ENCODE peak calls at places on chromosomes 1 and 21, in nine cellular contexts. H is GM20000, N is choroid plexus epithelial cell, V is WERI-Rb-1, A is GM12865, F is fibroblast of mammary gland, K is neural progenitor cell, C is B cell, D is kidney epithelial cell. U is an unnamed sample.

GRCh38 chr1:3481046-3481445 is 26.6 kb downstream of the ARHGEF16 start:
- DNase-seq in H (no peak), D (no peak), N (no peak), V (no peak), F (no peak), A (no peak), K (no peak), C (no peak), U (no peak)

GRCh38 chr1:161177112-161177935 is at the start of gene B4GALT3:
- DNase-seq in V (peak; percentile 98), F (peak; percentile 78), N (peak; percentile 86), D (no peak), C (peak; percentile 92), H (peak; percentile 94), K (peak; percentile 90), A (peak; percentile 90), U (peak; percentile 98)

GRCh38 chr1:29671446-29671845 is 435.1 kb downstream of the PTPRU start:
- DNase-seq in C (no peak), A (no peak), V (no peak), D (no peak), K (no peak), N (no peak), H (no peak), F (no peak), U (no peak)

GRCh38 chr1:78232630-78233029 is 186.9 kb downstream of the GIPC2 start:
- DNase-seq in C (no peak), V (no peak), D (no peak), N (no peak), K (no peak), H (no peak), F (no peak), A (no peak), U (no peak)

GRCh38 chr1:209655412-209655811 is 3.2 kb upstream of the LAMB3 start:
- DNase-seq in V (no peak), F (no peak), H (no peak), N (no peak), D (no peak), K (no peak), A (no peak), C (no peak), U (no peak)

GRCh38 chr1:198711837-198712236 is 73.0 kb downstream of the PTPRC start:
- DNase-seq in V (no peak), C (no peak), N (no peak), D (no peak), K (no peak), F (no peak), A (no peak), H (no peak), U (no peak)

GRCh38 chr1:240831191-240831631 is 219.3 kb upstream of the GREM2 start:
- DNase-seq in N (peak; percentile 43), A (no peak), V (no peak), K (no peak), F (peak; percentile 82), H (no peak), D (no peak), C (no peak), U (no peak)

GRCh38 chr1:37305841-37306240 is 168.5 kb upstream of the ZC3H12A start:
- DNase-seq in D (no peak), F (no peak), V (no peak), A (no peak), H (no peak), N (no peak), K (no peak), C (no peak), U (no peak)

GRCh38 chr1:44212355-44213221 is 683 bp upstream of the DMAP1 start:
- DNase-seq in K (no peak), H (no peak), F (no peak), V (no peak), N (no peak), D (no peak), C (no peak), A (peak; percentile 64), U (no peak)

GRCh38 chr21:35324372-35325220 is 275.5 kb upstream of the RUNX1 start:
- DNase-seq in F (peak; percentile 65), A (no peak), N (peak; percentile 80), K (no peak), D (peak; percentile 28), H (no peak), V (no peak), C (no peak), U (no peak)

GRCh38 chr1:1040004-1040991 is 20.4 kb downstream of the AGRN start:
- DNase-seq in A (peak; percentile 86), C (peak; percentile 89), H (peak; percentile 99), F (peak; percentile 59), K (peak; percentile 96), D (peak; percentile 45), V (no peak), N (peak; percentile 84), U (peak; percentile 97)

GRCh38 chr21:17491716-17492414 is 21.0 kb upstream of the CXADR start:
- DNase-seq in N (peak; percentile 99), V (no peak), C (no peak), K (no peak), A (peak; percentile 49), D (peak; percentile 99), F (peak; percentile 100), H (no peak), U (no peak)

GRCh38 chr1:116817582-116818064 is 63.4 kb downstream of the CD2 start:
- DNase-seq in D (no peak), C (peak; percentile 55), H (peak; percentile 65), K (peak; percentile 66), V (peak; percentile 86), N (peak; percentile 32), A (peak; percentile 87), F (peak; percentile 50), U (peak; percentile 75)

GRCh38 chr1:29585656-29586055 is 349.3 kb downstream of the PTPRU start:
- DNase-seq in D (no peak), H (no peak), K (no peak), V (no peak), C (no peak), N (no peak), F (no peak), A (no peak), U (no peak)

GRCh38 chr1:208039536-208040332 is 128.8 kb upstream of the CD34 start:
- DNase-seq in D (no peak), A (no peak), H (no peak), K (no peak), F (no peak), C (no peak), V (no peak), N (no peak), U (no peak)

GRCh38 chr1:170893655-170894297 is 41.6 kb upstream of the MROH9 start:
- DNase-seq in V (no peak), F (peak; percentile 70), H (no peak), C (no peak), N (no peak), A (no peak), K (peak; percentile 6), D (no peak), U (no peak)

GRCh38 chr1:24910751-24911650 is 19.1 kb downstream of the RUNX3 start:
- DNase-seq in D (no peak), V (no peak), A (peak; percentile 14), H (no peak), K (no peak), F (peak; percentile 24), N (peak; percentile 72), C (no peak), U (no peak)

GRCh38 chr1:87820667-87821066 is 492.0 kb downstream of the LMO4 start:
- DNase-seq in F (no peak), D (no peak), H (no peak), K (peak; percentile 45), C (no peak), A (no peak), V (no peak), N (no peak), U (no peak)

GRCh38 chr1:218257371-218257770 is 27.7 kb upstream of the RRP15 start:
- DNase-seq in F (no peak), H (no peak), D (no peak), V (no peak), A (no peak), N (no peak), K (no peak), C (no peak), U (no peak)

GRCh38 chr1:218259339-218259738 is 25.8 kb upstream of the RRP15 start:
- DNase-seq in K (no peak), H (no peak), C (no peak), D (no peak), A (no peak), F (no peak), V (no peak), N (no peak), U (no peak)

GRCh38 chr1:218262259-218262658 is 22.8 kb upstream of the RRP15 start:
- DNase-seq in A (no peak), K (no peak), C (no peak), H (no peak), V (no peak), N (peak; percentile 5), F (no peak), D (no peak), U (no peak)

GRCh38 chr1:218257971-218258370 is 27.1 kb upstream of the RRP15 start:
- DNase-seq in H (no peak), A (no peak), D (no peak), C (no peak), F (no peak), K (no peak), V (no peak), N (no peak), U (no peak)

DNA sequence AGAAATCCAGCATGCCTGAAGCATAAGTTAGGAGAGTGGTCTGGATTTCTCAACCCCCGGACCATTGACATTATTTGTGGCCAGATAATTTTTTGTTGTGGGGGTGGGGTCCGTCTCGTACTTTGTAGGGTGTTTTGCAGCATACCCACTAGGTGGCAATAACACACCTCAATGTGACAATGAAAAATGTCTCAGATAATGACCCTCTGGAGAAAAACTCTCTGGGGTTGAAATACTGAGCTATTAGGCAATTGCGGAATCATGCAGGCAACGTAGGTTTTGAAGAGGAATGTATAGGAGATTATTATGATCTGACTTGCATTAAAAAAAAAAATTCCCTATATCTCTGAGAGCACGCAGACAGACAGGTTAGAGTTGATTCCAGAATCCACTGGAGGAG is 25.3 kb upstream of the RRP15 start:
- DNase-seq in V (peak; percentile 35), D (no peak), K (peak; percentile 44), F (no peak), H (peak; percentile 27), C (peak; percentile 11), N (peak; percentile 18), A (peak; percentile 22), U (no peak)
- TF ChIP-seq CTCF in V (peak; percentile 69), D (peak; percentile 13), K (peak; percentile 66), F (peak; percentile 18), H (no peak), C (peak; percentile 45), N (peak; percentile 23), A (peak; percentile 42), U (peak; percentile 27)

GRCh38 chr1:2046225-2046917 is 3.8 kb upstream of the PRKCZ start:
- DNase-seq in K (peak; percentile 84), N (peak; percentile 31), D (no peak), H (peak; percentile 82), C (peak; percentile 64), V (peak; percentile 92), A (peak; percentile 41), F (peak; percentile 2), U (peak; percentile 81)
- TF ChIP-seq CTCF in K (peak; percentile 85), N (peak; percentile 78), D (peak; percentile 93), H (peak; percentile 79), C (peak; percentile 58), V (peak; percentile 98), A (peak; percentile 61), F (peak; percentile 55), U (peak; percentile 87)

GRCh38 chr21:42125571-42126544 is 54.7 kb downstream of the UMODL1 start:
- DNase-seq in F (peak; percentile 64), H (no peak), A (no peak), K (peak; percentile 43), D (no peak), C (no peak), N (peak; percentile 56), V (peak; percentile 54), U (no peak)
- TF ChIP-seq CTCF in F (peak; percentile 22), H (no peak), A (no peak), K (peak; percentile 50), D (peak; percentile 27), C (no peak), N (peak; percentile 34), V (peak; percentile 52), U (no peak)

GRCh38 chr1:203039609-203040517 is 13.6 kb downstream of the PPFIA4 start:
- DNase-seq in A (no peak), H (no peak), D (no peak), N (no peak), F (no peak), V (peak; percentile 89), C (no peak), K (peak; percentile 75), U (no peak)
- TF ChIP-seq CTCF in A (no peak), H (no peak), D (peak; percentile 28), N (peak; percentile 45), F (peak; percentile 22), V (peak; percentile 94), C (peak; percentile 55), K (peak; percentile 64), U (no peak)

U was measured in GM13976.